ENCODE peak calls at places on chromosomes 7 and 10, in nine cellular contexts. I, W, S, M, L, E, B, P and H are unnamed samples.

GRCh38 chr10:119422685-119423509 is 119.6 kb downstream of the RGS10 start:
- DNase-seq in I (no peak), W (no peak), S (no peak), M (no peak), L (no peak), E (no peak), B (no peak), P (no peak), H (no peak)

GRCh38 chr10:10865303-10865702 is 152.4 kb upstream of the CELF2 start:
- DNase-seq in I (no peak), W (no peak), S (no peak), M (no peak), L (no peak), E (no peak), B (peak), P (no peak), H (no peak)

GRCh38 chr10:18822156-18822555 is 162.9 kb downstream of the ARL5B start:
- DNase-seq in I (no peak), W (no peak), S (peak), M (peak), L (no peak), E (no peak), B (peak), P (no peak), H (no peak)

GRCh38 chr7:156318426-156318825 is 322.1 kb upstream of the RNF32 start:
- DNase-seq in I (no peak), W (no peak), S (no peak), M (no peak), L (no peak), E (no peak), B (no peak), P (no peak), H (no peak)

GRCh38 chr10:821322-821721 is 110.2 kb downstream of the LARP4B start:
- DNase-seq in I (no peak), W (no peak), S (no peak), M (no peak), L (no peak), E (no peak), B (peak), P (peak), H (no peak)

GRCh38 chr10:75303045-75303777 is 67.5 kb upstream of the COMTD1 start:
- DNase-seq in I (no peak), W (no peak), S (no peak), M (no peak), L (no peak), E (no peak), B (no peak), P (no peak), H (no peak)

GRCh38 chr7:74023037-74023436 is 4.9 kb upstream of the ELN start:
- DNase-seq in I (no peak), W (no peak), S (no peak), M (no peak), L (peak), E (no peak), B (peak), P (peak), H (no peak)

GRCh38 chr7:51138121-51139085 is 178.2 kb downstream of the COBL start:
- DNase-seq in I (no peak), W (no peak), S (no peak), M (no peak), L (no peak), E (no peak), B (no peak), P (no peak), H (peak)

GRCh38 chr7:92797693-92798092 is 38.7 kb downstream of the CDK6 start:
- DNase-seq in I (peak), W (no peak), S (no peak), M (no peak), L (no peak), E (no peak), B (peak), P (peak), H (no peak)